ENCODE peak calls at places on chromosomes 11 and 22, in nine cellular contexts. B is mesendoderm; H is fibroblast of pulmonary artery; W is activated T-cell treated with anti-CD3 and anti-CD28 coated beads, Interleukin-2, amount 50 U/mL, for 72 hours; G is activated CD4-positive, CD25-positive, alpha-beta regulatory T cell; Y is iris pigment epithelial cell; U is AG08395; C is AG10803; N is endothelial cell. F is an unnamed sample.

GRCh38 chr11:78189851-78190250 is 1.1 kb downstream of the USP35 start:
- DNase-seq in H (no peak), W (no peak), N (no peak), U (no peak), G (no peak), B (no peak), Y (no peak), C (no peak), F (no peak)

GRCh38 chr11:6320411-6321207 is at the start of gene CAVIN3:
- DNase-seq in B (peak; percentile 91), Y (peak; percentile 84), U (peak; percentile 80), H (peak; percentile 83), W (peak; percentile 79), N (peak; percentile 56), G (peak; percentile 21), C (peak; percentile 83), F (peak; percentile 38)

GRCh38 chr11:60477035-60477445 is 15.5 kb upstream of the MS4A12 start:
- DNase-seq in B (no peak), Y (no peak), N (no peak), W (no peak), H (no peak), G (no peak), C (no peak), U (no peak), F (no peak)

GRCh38 chr11:5291207-5291838 is 10.4 kb downstream of the OR51B4 start:
- DNase-seq in C (peak; percentile 31), B (peak; percentile 81), W (no peak), N (no peak), Y (peak; percentile 74), U (peak; percentile 12), H (peak; percentile 63), G (no peak), F (no peak)

GRCh38 chr11:61429346-61429690 is 457 bp downstream of the CPSF7 start:
- DNase-seq in B (peak; percentile 86), W (peak; percentile 84), N (peak; percentile 90), Y (peak; percentile 47), U (peak; percentile 74), C (peak; percentile 60), G (peak; percentile 42), H (peak; percentile 51), F (peak; percentile 42)

GRCh38 chr22:37663521-37664140 is 5.1 kb downstream of the PDXP start:
- DNase-seq in H (no peak), Y (peak; percentile 46), W (no peak), N (no peak), U (no peak), B (no peak), G (no peak), C (peak; percentile 29), F (no peak)

GRCh38 chr11:120601566-120601965 is 90.0 kb downstream of the GRIK4 start:
- DNase-seq in N (no peak), Y (peak; percentile 34), U (peak; percentile 23), B (no peak), H (peak; percentile 5), W (no peak), C (no peak), G (no peak), F (no peak)

GRCh38 chr11:47202569-47202968 is 12.2 kb upstream of the DDB2 start:
- DNase-seq in H (no peak), G (no peak), W (no peak), C (no peak), N (no peak), B (no peak), U (no peak), Y (no peak), F (no peak)